ENCODE peak calls at places on chromosomes 16 and 17, in eight cellular contexts. C is GM23338; R is small intestine; D is fibroblast of lung; F is CD8-positive, alpha-beta memory T cell; P is stomach; L is esophagus squamous epithelium; X is mucosa of descending colon. I is an unnamed sample.

GRCh38 chr16:89093602-89094251 is at the start of gene ACSF3:
- DNase-seq in C (peak), R (peak), D (peak), F (peak), P (peak), L (no peak), X (peak), I (no peak)

GRCh38 chr17:4365628-4366311 is 705 bp downstream of the UBE2G1 start:
- DNase-seq in C (peak), R (peak), D (no peak), F (peak), P (no peak), L (no peak), X (peak), I (no peak)

GRCh38 chr16:592518-593306 is 2.8 kb downstream of the RAB40C start:
- DNase-seq in C (no peak), R (peak), D (peak), F (no peak), P (peak), L (no peak), X (peak), I (no peak)

GRCh38 chr17:33267279-33267790 is 25.8 kb downstream of the ASIC2 start:
- DNase-seq in C (no peak), R (peak), D (peak), F (no peak), P (no peak), L (no peak), X (no peak), I (no peak)

GRCh38 chr16:3173892-3174617 is 13.9 kb upstream of the OR1F1 start:
- DNase-seq in C (peak), R (no peak), D (no peak), F (no peak), P (no peak), L (no peak), X (no peak), I (no peak)

GRCh38 chr16:50671644-50672260 is 9.4 kb downstream of the SNX20 start:
- DNase-seq in C (peak), R (peak), D (peak), F (peak), P (no peak), L (no peak), X (no peak), I (peak)

GRCh38 chr17:48611681-48612455 is 1.1 kb upstream of the HOXB7 start:
- DNase-seq in C (peak), R (no peak), D (no peak), F (no peak), P (no peak), L (no peak), X (peak), I (no peak)

GRCh38 chr16:9102379-9102778 is 10.9 kb downstream of the HAPSTR1 start:
- DNase-seq in C (no peak), R (no peak), D (peak), F (no peak), P (no peak), L (no peak), X (no peak), I (no peak)

GRCh38 chr17:41812176-41813038 is at the start of gene FKBP10:
- DNase-seq in C (peak), R (peak), D (peak), F (peak), P (peak), L (no peak), X (peak), I (no peak)

GRCh38 chr17:81685108-81685507 is 1.3 kb downstream of the HGS start:
- DNase-seq in C (no peak), R (no peak), D (peak), F (no peak), P (no peak), L (no peak), X (no peak), I (no peak)

GRCh38 chr17:60127068-60128064 is 22.4 kb upstream of the CA4 start:
- DNase-seq in C (no peak), R (no peak), D (no peak), F (no peak), P (no peak), L (no peak), X (no peak), I (no peak)

GRCh38 chr17:57261084-57261461 is 4.8 kb downstream of the MSI2 start:
- DNase-seq in C (no peak), R (no peak), D (no peak), F (no peak), P (no peak), L (no peak), X (no peak), I (no peak)

GRCh38 chr16:86040496-86040895 is 141.5 kb downstream of the IRF8 start:
- DNase-seq in C (no peak), R (no peak), D (no peak), F (no peak), P (no peak), L (no peak), X (no peak), I (no peak)

GRCh38 chr16:12098429-12099310 is 122.1 kb downstream of the SNX29 start:
- DNase-seq in C (no peak), R (no peak), D (no peak), F (no peak), P (no peak), L (no peak), X (no peak), I (no peak)

GRCh38 chr16:87897563-87898505 is 28.5 kb upstream of the SLC7A5 start:
- DNase-seq in C (no peak), R (peak), D (no peak), F (peak), P (no peak), L (no peak), X (no peak), I (peak)

GRCh38 chr16:21021316-21021715 is 120.7 kb downstream of the LYRM1 start:
- DNase-seq in C (no peak), R (no peak), D (no peak), F (no peak), P (no peak), L (no peak), X (no peak), I (no peak)

GRCh38 chr16:17578921-17579876 is 108.4 kb upstream of the XYLT1 start:
- DNase-seq in C (peak), R (peak), D (peak), F (peak), P (peak), L (no peak), X (no peak), I (peak)

GRCh38 chr16:56812884-56813283 is 52.1 kb upstream of the SLC12A3 start:
- DNase-seq in C (no peak), R (no peak), D (peak), F (no peak), P (no peak), L (no peak), X (no peak), I (no peak)

GRCh38 chr17:62804822-62805221 is 3.3 kb downstream of the MARCHF10 start:
- DNase-seq in C (no peak), R (no peak), D (peak), F (no peak), P (no peak), L (no peak), X (no peak), I (no peak)

GRCh38 chr16:70463235-70463634 is 8.8 kb downstream of the FCSK start:
- DNase-seq in C (no peak), R (no peak), D (no peak), F (no peak), P (no peak), L (no peak), X (no peak), I (no peak)

DNA sequence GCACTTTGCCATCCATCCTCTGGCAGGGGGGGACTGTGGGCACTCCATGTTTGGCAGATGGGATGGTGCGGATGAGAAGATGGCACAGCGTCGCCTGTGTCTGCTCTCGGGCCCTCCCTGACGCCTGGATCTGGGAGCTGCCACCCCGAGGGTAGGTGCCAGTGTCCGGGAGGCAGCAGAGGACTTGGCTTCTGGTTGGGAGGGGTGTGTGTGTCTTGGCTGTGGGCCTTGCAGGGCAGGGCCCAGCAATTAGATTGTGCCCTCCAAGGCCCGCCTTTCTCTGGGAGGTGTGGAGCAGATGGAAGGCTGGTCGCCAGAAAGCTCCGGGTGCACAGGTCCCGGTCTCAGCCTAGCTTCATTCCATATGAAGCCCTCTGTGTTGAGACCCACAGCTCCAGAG is 1.4 kb downstream of the RAP1GAP2 start:
- DNase-seq in C (no peak), R (peak), D (no peak), F (no peak), P (peak), L (no peak), X (peak), I (no peak)
- H3K4me3 ChIP-seq in C (no peak), R (no peak), D (no peak), F (peak), P (peak), L (no peak), X (no peak), I (no peak)

DNA sequence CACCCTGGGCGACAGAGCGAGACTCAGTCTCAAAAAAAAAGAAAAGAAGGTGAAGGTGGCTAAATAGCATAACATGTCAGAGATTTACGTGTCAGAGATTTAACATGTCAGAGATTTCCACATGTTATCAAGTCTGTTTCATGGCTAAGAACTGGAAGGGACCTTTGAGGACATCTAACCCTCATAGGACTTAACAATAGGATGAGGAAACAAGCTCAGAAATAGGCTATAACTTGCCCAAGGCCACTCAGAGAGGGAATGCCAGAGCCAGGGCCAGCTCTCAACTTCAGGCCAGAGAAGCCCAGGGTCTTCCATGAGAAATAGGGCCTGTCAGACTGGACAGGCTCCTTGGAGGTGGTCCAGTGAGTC is 26.8 kb upstream of the ZNF629 start:
- DNase-seq in C (no peak), R (no peak), D (no peak), F (no peak), P (no peak), L (no peak), X (no peak), I (peak)
- H3K4me3 ChIP-seq in C (peak), R (no peak), D (peak), F (peak), P (peak), L (peak), X (peak), I (peak)

GRCh38 chr17:68360198-68360597 is 68.9 kb downstream of the ARSG start:
- DNase-seq in C (no peak), R (no peak), D (no peak), F (no peak), P (no peak), L (no peak), X (no peak), I (no peak)
- H3K4me3 ChIP-seq in C (no peak), R (no peak), D (no peak), F (no peak), P (no peak), L (no peak), X (no peak), I (no peak)

GRCh38 chr17:78719630-78720298 is 62.3 kb downstream of the CYTH1 start:
- DNase-seq in C (no peak), R (no peak), D (no peak), F (no peak), P (no peak), L (no peak), X (no peak), I (no peak)
- H3K4me3 ChIP-seq in C (no peak), R (no peak), D (no peak), F (no peak), P (no peak), L (no peak), X (no peak), I (peak)

DNA sequence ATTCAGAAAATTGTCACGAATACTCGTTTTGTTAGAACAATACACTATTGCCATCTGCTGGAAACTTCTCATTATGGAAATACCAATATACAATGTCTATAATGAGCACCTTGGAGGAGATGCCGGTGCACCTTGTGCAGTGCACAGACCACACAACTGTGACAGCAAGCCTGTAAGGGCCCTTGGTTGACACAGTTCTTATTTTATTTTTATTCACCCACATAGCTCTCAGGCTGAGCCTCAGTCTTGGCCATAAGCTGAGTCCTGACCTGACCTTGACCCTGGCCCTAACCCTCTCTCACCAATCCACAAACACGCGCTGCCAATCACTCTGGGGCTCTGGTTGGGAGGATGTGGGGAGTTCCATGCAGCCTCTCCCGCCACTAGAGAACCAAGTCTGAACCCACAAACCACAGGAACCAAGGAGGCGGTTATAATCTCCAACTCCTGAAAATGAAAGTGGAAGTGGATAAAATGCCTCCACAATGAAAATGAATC is 7.6 kb downstream of the AIPL1 start:
- DNase-seq in C (no peak), R (peak), D (peak), F (peak), P (no peak), L (no peak), X (no peak), I (peak)
- H3K4me3 ChIP-seq in C (no peak), R (no peak), D (peak), F (no peak), P (no peak), L (no peak), X (no peak), I (no peak)

DNA sequence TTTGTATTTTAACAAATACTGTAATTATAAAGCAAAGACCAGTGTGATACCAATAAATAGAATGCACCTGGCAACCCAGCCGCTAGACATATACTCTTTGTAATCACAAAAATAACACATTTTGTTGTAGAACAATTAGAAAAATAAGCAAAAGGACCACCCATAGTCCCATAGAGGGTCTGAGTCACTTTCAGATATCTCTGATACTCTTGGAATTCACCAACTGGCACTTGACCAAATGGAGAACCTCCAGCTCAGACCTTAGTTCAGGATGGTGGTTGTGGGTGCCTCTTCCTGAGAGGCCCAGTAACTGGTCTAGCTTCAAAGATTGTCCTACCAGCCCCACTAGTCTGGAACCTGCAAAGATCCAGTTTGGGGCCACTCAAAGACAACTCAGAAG is 789 bp upstream of the TERF2 start:
- DNase-seq in C (no peak), R (no peak), D (no peak), F (no peak), P (no peak), L (no peak), X (no peak), I (no peak)
- H3K4me3 ChIP-seq in C (peak), R (no peak), D (peak), F (no peak), P (no peak), L (no peak), X (no peak), I (peak)

GRCh38 chr17:78605886-78606285 is 28.7 kb upstream of the DNAH17 start:
- DNase-seq in C (no peak), R (no peak), D (no peak), F (no peak), P (no peak), L (no peak), X (no peak), I (no peak)

GRCh38 chr17:78608804-78609186 is 31.6 kb upstream of the DNAH17 start:
- DNase-seq in C (no peak), R (no peak), D (no peak), F (no peak), P (no peak), L (no peak), X (no peak), I (no peak)

GRCh38 chr17:78607061-78607460 is 29.9 kb upstream of the DNAH17 start:
- DNase-seq in C (no peak), R (no peak), D (no peak), F (no peak), P (no peak), L (no peak), X (no peak), I (no peak)

GRCh38 chr17:78609198-78609597 is 32.0 kb upstream of the DNAH17 start:
- DNase-seq in C (no peak), R (no peak), D (no peak), F (no peak), P (no peak), L (no peak), X (no peak), I (no peak)

GRCh38 chr17:78608122-78608803 is 31.1 kb upstream of the DNAH17 start:
- DNase-seq in C (no peak), R (no peak), D (no peak), F (no peak), P (no peak), L (no peak), X (no peak), I (no peak)
- H3K4me3 ChIP-seq in C (no peak), R (no peak), D (no peak), F (no peak), P (no peak), L (no peak), X (no peak), I (no peak)

DNA sequence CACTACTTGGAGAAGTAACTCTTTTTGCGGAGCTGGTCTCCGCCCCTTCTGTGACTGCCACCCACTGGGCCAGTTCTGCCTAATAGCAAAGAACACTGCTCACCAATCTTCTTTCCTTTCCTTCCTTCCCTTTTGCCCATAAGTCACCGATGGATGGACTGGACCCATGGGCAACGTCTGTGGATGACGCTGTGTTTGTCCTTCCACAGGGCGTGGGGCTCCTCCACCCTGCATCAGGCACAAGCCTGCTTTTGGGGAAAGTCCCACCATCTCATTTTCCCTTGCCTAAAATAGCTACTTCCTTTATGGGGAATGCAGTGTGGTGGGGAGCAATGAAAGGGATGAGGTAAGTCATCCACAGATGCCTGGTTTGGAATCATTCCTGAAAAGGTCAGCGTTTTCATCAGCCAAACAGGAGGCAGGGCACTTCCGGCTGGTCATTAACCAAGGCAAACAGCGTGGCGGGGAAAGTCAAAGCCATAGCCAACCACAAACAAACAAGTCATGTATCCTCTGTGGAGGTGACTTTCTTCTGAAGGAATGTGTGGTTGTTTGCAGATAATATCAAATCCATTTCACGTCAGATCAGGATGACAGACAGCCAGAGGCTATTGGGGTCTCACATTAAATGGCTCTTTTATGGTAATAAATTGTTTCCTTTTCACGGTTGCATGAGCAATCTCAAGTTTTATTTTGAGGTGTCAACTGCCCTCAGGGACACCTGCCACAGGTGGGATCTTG is 30.7 kb upstream of the MED9 start:
- DNase-seq in C (no peak), R (peak), D (peak), F (no peak), P (peak), L (no peak), X (no peak), I (no peak)
- H3K4me3 ChIP-seq in C (no peak), R (no peak), D (no peak), F (no peak), P (no peak), L (no peak), X (no peak), I (no peak)

GRCh38 chr16:58032710-58033293 is 7.2 kb downstream of the MMP15 start:
- DNase-seq in C (no peak), R (no peak), D (no peak), F (no peak), P (peak), L (no peak), X (no peak), I (no peak)

GRCh38 chr16:58035356-58036170 is 10.0 kb downstream of the MMP15 start:
- DNase-seq in C (no peak), R (no peak), D (no peak), F (no peak), P (peak), L (no peak), X (no peak), I (no peak)

GRCh38 chr16:58036943-58037342 is 11.4 kb downstream of the MMP15 start:
- DNase-seq in C (no peak), R (no peak), D (no peak), F (no peak), P (no peak), L (no peak), X (no peak), I (no peak)

GRCh38 chr16:58034786-58035185 is 9.2 kb downstream of the MMP15 start:
- DNase-seq in C (no peak), R (no peak), D (no peak), F (no peak), P (no peak), L (no peak), X (no peak), I (no peak)

DNA sequence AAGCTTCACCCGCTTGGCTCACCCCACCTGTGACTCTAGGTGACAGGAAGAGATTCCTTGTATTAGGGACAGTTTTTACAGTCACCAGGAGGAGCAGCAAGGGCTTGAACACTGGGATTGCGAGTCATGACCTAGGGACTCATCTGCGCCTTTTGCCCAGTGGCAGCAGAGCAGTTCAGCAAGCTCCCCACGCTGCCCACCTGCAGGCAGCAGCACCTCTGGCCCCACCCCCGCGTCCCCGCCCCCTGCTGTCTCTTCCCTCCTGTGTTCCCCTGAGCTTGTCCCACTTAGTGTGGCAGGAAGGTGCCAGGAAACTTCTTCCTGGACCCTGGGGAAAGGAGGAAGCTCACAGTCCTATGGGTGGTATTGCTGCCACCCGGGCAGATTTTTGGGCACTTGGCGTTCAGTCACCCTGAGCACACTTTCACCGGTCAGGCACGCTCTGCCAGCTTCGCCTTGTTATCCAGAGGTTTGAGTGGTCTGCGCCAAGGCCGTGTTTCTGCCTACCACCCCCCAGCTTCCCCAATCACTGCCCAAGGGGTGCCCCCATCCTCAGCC is 8.7 kb downstream of the MMP15 start:
- DNase-seq in C (no peak), R (no peak), D (no peak), F (no peak), P (no peak), L (no peak), X (no peak), I (no peak)
- H3K4me3 ChIP-seq in C (no peak), R (no peak), D (no peak), F (no peak), P (no peak), L (no peak), X (no peak), I (no peak)